ENCODE peak calls at places on chromosomes 4 and X, in four cellular contexts. G is HepG2, M is GM12878, Q is K562. X is an unnamed sample.

GRCh38 chr4:154779362-154779947 is 1.6 kb upstream of the RBM46 start:
- DNase-seq in G (peak), M (no peak), Q (peak), X (peak)

GRCh38 chr4:147843162-147843561 is 111.3 kb downstream of the ARHGAP10 start:
- DNase-seq in G (peak), M (no peak), Q (peak), X (no peak)

GRCh38 chrX:101417981-101418841 is 10.2 kb downstream of the HNRNPH2 start:
- DNase-seq in G (no peak), M (no peak), Q (no peak), X (peak)

GRCh38 chr4:40563401-40563800 is 66.3 kb downstream of the RBM47 start:
- DNase-seq in G (peak), M (no peak), Q (no peak), X (no peak)

GRCh38 chr4:78962597-78963115 is 23.4 kb upstream of the PAQR3 start:
- DNase-seq in G (no peak), M (no peak), Q (no peak), X (no peak)

GRCh38 chr4:119099227-119099910 is 36.3 kb upstream of the MYOZ2 start:
- DNase-seq in G (no peak), M (no peak), Q (no peak), X (peak)

GRCh38 chr4:38131371-38132139 is 171.4 kb downstream of the PTTG2 start:
- DNase-seq in G (no peak), M (peak), Q (peak), X (no peak)

GRCh38 chr4:26162095-26162494 is 158.7 kb upstream of the RBPJ start:
- DNase-seq in G (no peak), M (no peak), Q (no peak), X (no peak)

GRCh38 chrX:65635824-65636223 is 31.6 kb upstream of the MSN start:
- DNase-seq in G (no peak), M (no peak), Q (no peak), X (no peak)

GRCh38 chr4:173231916-173232315 is 63.3 kb downstream of the GALNT7 start:
- DNase-seq in G (no peak), M (no peak), Q (peak), X (no peak)

GRCh38 chr4:1516261-1516660 is 110.0 kb upstream of the NKX1-1 start:
- DNase-seq in G (no peak), M (no peak), Q (no peak), X (no peak)

GRCh38 chr4:113411496-113411938 is 350.0 kb downstream of the CAMK2D start:
- DNase-seq in G (peak), M (no peak), Q (no peak), X (no peak)

GRCh38 chrX:44903107-44903506 is 30.1 kb downstream of the KDM6A start:
- DNase-seq in G (peak), M (no peak), Q (peak), X (no peak)

GRCh38 chr4:84719115-84719514 is 136.2 kb downstream of the CDS1 start:
- DNase-seq in G (no peak), M (no peak), Q (no peak), X (no peak)

GRCh38 chrX:57156397-57157049 is 19.3 kb upstream of the SPIN2A start:
- DNase-seq in G (peak), M (no peak), Q (peak), X (no peak)

GRCh38 chr4:108372678-108373077 is 203.9 kb upstream of the LEF1 start:
- DNase-seq in G (no peak), M (no peak), Q (no peak), X (no peak)

GRCh38 chrX:155048997-155049619 is 21.8 kb downstream of the CMC4 start:
- DNase-seq in G (peak), M (no peak), Q (peak), X (peak)

GRCh38 chr4:127335732-127336131 is 297.0 kb upstream of the INTU start:
- DNase-seq in G (no peak), M (no peak), Q (no peak), X (no peak)

GRCh38 chr4:80134936-80135701 is 62.1 kb upstream of the ANTXR2 start:
- DNase-seq in G (no peak), M (no peak), Q (peak), X (no peak)

GRCh38 chrX:14851526-14851925 is 21.3 kb downstream of the FANCB start:
- DNase-seq in G (no peak), M (no peak), Q (no peak), X (no peak)
- TF ChIP-seq EP300 in G (no peak), M (no peak), Q (no peak), X (no peak)

DNA sequence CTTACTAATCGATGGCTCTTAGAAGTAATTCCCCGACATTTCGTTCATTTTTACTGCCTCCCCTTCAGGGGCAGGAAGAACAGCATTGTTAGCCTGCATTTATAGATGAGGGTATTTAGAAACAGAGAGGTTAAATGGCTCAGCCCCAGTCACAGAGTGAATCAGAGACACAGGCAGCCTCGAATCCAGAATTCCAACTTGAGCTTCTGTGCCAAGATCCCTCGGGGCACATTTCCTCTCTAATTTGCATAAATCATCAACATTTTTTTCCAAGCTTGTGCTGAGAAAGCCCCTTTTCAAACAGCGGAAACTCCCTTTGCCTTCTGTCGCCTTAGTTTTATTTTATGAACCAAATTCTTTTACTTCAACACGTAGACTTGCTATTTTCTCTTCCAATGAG is 91.3 kb upstream of the BCOR start:
- DNase-seq in G (no peak), M (no peak), Q (no peak), X (no peak)
- TF ChIP-seq FOXM1 in G (no peak), M (no peak), Q (no peak), X (no peak)

DNA sequence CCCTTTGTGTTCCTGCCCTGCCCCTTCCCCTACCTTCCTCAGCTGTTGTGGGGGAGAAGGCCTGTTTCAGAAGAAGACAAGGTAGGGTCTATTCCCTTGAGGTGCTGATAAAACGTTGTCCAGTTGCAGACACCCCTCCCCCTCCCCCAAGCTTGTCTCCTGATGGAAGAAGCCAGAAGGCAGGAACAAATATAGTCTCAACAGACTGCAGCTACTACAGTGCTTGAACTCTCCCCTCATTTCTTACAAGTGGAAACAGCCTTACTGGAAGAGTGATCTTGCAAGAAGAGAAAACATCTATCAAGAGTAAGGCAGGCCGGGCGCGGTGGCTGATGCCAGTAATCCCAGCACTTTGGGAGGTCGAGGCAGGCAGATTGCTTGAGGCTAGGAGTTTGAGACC is 11.0 kb upstream of the MAP7D3 start:
- DNase-seq in G (no peak), M (no peak), Q (no peak), X (no peak)
- TF ChIP-seq EP300 in G (no peak), M (no peak), Q (no peak), X (no peak)

GRCh38 chr4:152959080-152959479 is 23.0 kb downstream of the FHDC1 start:
- DNase-seq in G (peak), M (no peak), Q (no peak), X (no peak)

GRCh38 chr4:152956167-152956566 is 20.0 kb downstream of the FHDC1 start:
- DNase-seq in G (no peak), M (no peak), Q (no peak), X (no peak)

GRCh38 chr4:152957437-152958185 is 21.5 kb downstream of the FHDC1 start:
- DNase-seq in G (no peak), M (no peak), Q (peak), X (no peak)

GRCh38 chr4:152953514-152953913 is 17.4 kb downstream of the FHDC1 start:
- DNase-seq in G (no peak), M (no peak), Q (no peak), X (no peak)

GRCh38 chr4:152956650-152957436 is 20.7 kb downstream of the FHDC1 start:
- DNase-seq in G (peak), M (no peak), Q (peak), X (no peak)
- TF ChIP-seq FOXM1 in G (no peak), M (no peak), Q (no peak), X (no peak)

GRCh38 chr4:5045099-5045498 is 6.2 kb upstream of the STK32B start:
- DNase-seq in G (no peak), M (no peak), Q (peak), X (no peak)
- TF ChIP-seq EP300 in G (no peak), M (no peak), Q (no peak), X (no peak)

DNA sequence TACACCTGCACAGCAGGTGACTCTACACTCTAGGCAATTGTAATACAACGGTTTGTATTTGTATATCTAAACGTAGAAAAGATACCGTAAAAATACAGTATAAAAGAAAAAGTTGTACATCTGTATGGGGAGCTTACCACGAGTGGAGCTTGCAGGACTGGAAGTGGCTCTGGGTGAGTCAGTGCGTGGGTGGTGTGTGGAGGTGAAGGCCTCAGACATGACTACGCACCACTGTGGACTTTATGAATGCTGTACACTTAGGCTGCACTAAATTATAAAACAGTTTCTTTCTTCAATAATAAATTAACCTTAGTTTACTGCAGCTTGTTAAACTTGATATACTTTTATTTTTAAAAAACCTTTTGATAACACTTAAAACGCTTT is 85.0 kb upstream of the FAT1 start:
- DNase-seq in G (no peak), M (no peak), Q (peak), X (no peak)
- TF ChIP-seq FOXM1 in G (no peak), M (no peak), Q (no peak), X (no peak)

X was measured in SK-N-SH.